ENCODE peak calls at places on chromosomes 5 and 9, in seven cellular contexts. One of them, this sample, is unnamed.

GRCh38 chr9:29118555-29118954 is 1545.3 kb upstream of the C9orf72 start:
- DNase-seq in HepG2: no peak
- DNase-seq in aorta: peak; percentile 35
- DNase-seq in heart right ventricle: no peak
- DNase-seq in fibroblast of mammary gland: no peak
- DNase-seq in suprapubic skin: no peak
- DNase-seq in psoas muscle: peak; percentile 48
- DNase-seq in this sample: no peak

GRCh38 chr5:149387081-149387611 is 8.1 kb upstream of the IL17B start:
- DNase-seq in suprapubic skin: no peak
- DNase-seq in psoas muscle: no peak
- DNase-seq in heart right ventricle: no peak
- DNase-seq in HepG2: no peak
- DNase-seq in aorta: peak; percentile 76
- DNase-seq in fibroblast of mammary gland: peak; percentile 88
- DNase-seq in this sample: no peak

GRCh38 chr5:58666598-58667595 is 84.0 kb downstream of the RAB3C start:
- DNase-seq in fibroblast of mammary gland: peak; percentile 46
- DNase-seq in HepG2: no peak
- DNase-seq in heart right ventricle: no peak
- DNase-seq in suprapubic skin: no peak
- DNase-seq in aorta: no peak
- DNase-seq in psoas muscle: no peak
- DNase-seq in this sample: no peak

GRCh38 chr5:176167800-176168199 is 70.4 kb upstream of the SIMC1 start:
- DNase-seq in psoas muscle: no peak
- DNase-seq in aorta: no peak
- DNase-seq in fibroblast of mammary gland: peak; percentile 40
- DNase-seq in HepG2: no peak
- DNase-seq in heart right ventricle: no peak
- DNase-seq in suprapubic skin: no peak
- DNase-seq in this sample: no peak

GRCh38 chr9:107358867-107359440 is 75.9 kb downstream of the RAD23B start:
- DNase-seq in HepG2: no peak
- DNase-seq in suprapubic skin: no peak
- DNase-seq in heart right ventricle: no peak
- DNase-seq in psoas muscle: no peak
- DNase-seq in fibroblast of mammary gland: no peak
- DNase-seq in aorta: no peak
- DNase-seq in this sample: no peak

GRCh38 chr5:69502375-69503143 is 10.0 kb downstream of the OCLN start:
- DNase-seq in aorta: no peak
- DNase-seq in fibroblast of mammary gland: peak; percentile 94
- DNase-seq in psoas muscle: no peak
- DNase-seq in HepG2: peak; percentile 46
- DNase-seq in heart right ventricle: no peak
- DNase-seq in suprapubic skin: no peak
- DNase-seq in this sample: no peak

GRCh38 chr9:98380065-98380681 is 124.7 kb upstream of the TBC1D2 start:
- DNase-seq in suprapubic skin: peak; percentile 11
- DNase-seq in heart right ventricle: no peak
- DNase-seq in aorta: no peak
- DNase-seq in psoas muscle: no peak
- DNase-seq in fibroblast of mammary gland: peak; percentile 50
- DNase-seq in HepG2: no peak
- DNase-seq in this sample: no peak

GRCh38 chr5:170861855-170862766 is at the start of gene RANBP17:
- DNase-seq in heart right ventricle: peak; percentile 35
- DNase-seq in fibroblast of mammary gland: peak; percentile 62
- DNase-seq in suprapubic skin: peak; percentile 60
- DNase-seq in psoas muscle: peak; percentile 55
- DNase-seq in aorta: peak; percentile 84
- DNase-seq in HepG2: no peak
- DNase-seq in this sample: no peak

GRCh38 chr9:79477955-79478751 is 93.6 kb upstream of the TLE4 start:
- DNase-seq in heart right ventricle: peak; percentile 8
- DNase-seq in fibroblast of mammary gland: no peak
- DNase-seq in HepG2: peak; percentile 5
- DNase-seq in psoas muscle: no peak
- DNase-seq in suprapubic skin: no peak
- DNase-seq in aorta: no peak
- DNase-seq in this sample: no peak

GRCh38 chr5:83518676-83519075 is 47.1 kb downstream of the VCAN start:
- DNase-seq in heart right ventricle: no peak
- DNase-seq in aorta: no peak
- DNase-seq in HepG2: no peak
- DNase-seq in fibroblast of mammary gland: peak; percentile 34
- DNase-seq in psoas muscle: no peak
- DNase-seq in suprapubic skin: no peak
- DNase-seq in this sample: no peak

GRCh38 chr5:74595143-74595915 is 45.2 kb downstream of the ENC1 start:
- DNase-seq in HepG2: peak; percentile 87
- DNase-seq in psoas muscle: no peak
- DNase-seq in fibroblast of mammary gland: no peak
- DNase-seq in heart right ventricle: peak; percentile 15
- DNase-seq in aorta: no peak
- DNase-seq in suprapubic skin: no peak
- DNase-seq in this sample: no peak

GRCh38 chr5:6349387-6349786 is 29.0 kb downstream of the MED10 start:
- DNase-seq in fibroblast of mammary gland: no peak
- DNase-seq in psoas muscle: no peak
- DNase-seq in heart right ventricle: no peak
- DNase-seq in HepG2: no peak
- DNase-seq in aorta: no peak
- DNase-seq in suprapubic skin: no peak
- DNase-seq in this sample: no peak

DNA sequence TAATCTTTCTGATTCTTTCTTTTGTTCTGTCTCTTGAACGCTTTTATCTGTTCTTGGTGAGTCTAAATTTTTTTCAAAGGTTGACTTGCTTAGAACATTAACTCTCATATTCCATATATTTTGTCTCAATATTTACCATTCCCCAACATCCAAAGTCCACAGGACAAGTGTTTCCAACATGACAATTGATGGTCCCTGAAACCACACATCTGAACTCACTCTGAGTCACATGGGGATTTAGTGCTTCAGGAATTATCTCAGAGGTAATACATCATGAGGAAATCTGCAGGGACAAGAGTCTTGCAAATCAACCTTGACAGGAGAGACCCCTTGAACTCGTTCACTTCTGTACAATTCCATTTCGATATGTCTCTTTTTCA is 119.7 kb upstream of the ABCA1 start:
- DNase-seq in fibroblast of mammary gland: peak; percentile 29
- DNase-seq in heart right ventricle: no peak
- DNase-seq in HepG2: peak; percentile 77
- DNase-seq in suprapubic skin: no peak
- DNase-seq in aorta: no peak
- DNase-seq in psoas muscle: no peak
- DNase-seq in this sample: no peak
- H3K4me3 ChIP-seq in fibroblast of mammary gland: no peak overlapping the region
- H3K4me3 ChIP-seq in heart right ventricle: no peak overlapping the region
- H3K4me3 ChIP-seq in HepG2: no peak overlapping the region
- H3K4me3 ChIP-seq in suprapubic skin: no peak overlapping the region
- H3K4me3 ChIP-seq in aorta: no peak overlapping the region
- H3K4me3 ChIP-seq in psoas muscle: no peak overlapping the region
- H3K4me3 ChIP-seq in this sample: no peak overlapping the region

GRCh38 chr9:137226338-137227056 is 805 bp upstream of the RNF224 start:
- DNase-seq in heart right ventricle: no peak
- DNase-seq in fibroblast of mammary gland: no peak
- DNase-seq in suprapubic skin: no peak
- DNase-seq in aorta: no peak
- DNase-seq in psoas muscle: no peak
- DNase-seq in HepG2: no peak
- DNase-seq in this sample: no peak
- H3K4me3 ChIP-seq in heart right ventricle: no peak overlapping the region
- H3K4me3 ChIP-seq in fibroblast of mammary gland: no peak overlapping the region
- H3K4me3 ChIP-seq in suprapubic skin: no peak overlapping the region
- H3K4me3 ChIP-seq in aorta: no peak overlapping the region
- H3K4me3 ChIP-seq in psoas muscle: no peak overlapping the region
- H3K4me3 ChIP-seq in HepG2: no peak overlapping the region
- H3K4me3 ChIP-seq in this sample: no peak overlapping the region

GRCh38 chr5:56900395-56900794 is 9.0 kb upstream of the SETD9 start:
- DNase-seq in aorta: no peak
- DNase-seq in fibroblast of mammary gland: peak; percentile 46
- DNase-seq in psoas muscle: no peak
- DNase-seq in HepG2: no peak
- DNase-seq in heart right ventricle: no peak
- DNase-seq in suprapubic skin: no peak
- DNase-seq in this sample: no peak
- H3K4me3 ChIP-seq in aorta: no peak overlapping the region
- H3K4me3 ChIP-seq in fibroblast of mammary gland: no peak overlapping the region
- H3K4me3 ChIP-seq in psoas muscle: no peak overlapping the region
- H3K4me3 ChIP-seq in HepG2: no peak overlapping the region
- H3K4me3 ChIP-seq in heart right ventricle: no peak overlapping the region
- H3K4me3 ChIP-seq in suprapubic skin: no peak overlapping the region
- H3K4me3 ChIP-seq in this sample: no peak overlapping the region

GRCh38 chr5:179345429-179346321 is at the start of gene ADAMTS2:
- DNase-seq in suprapubic skin: no peak
- DNase-seq in heart right ventricle: peak; percentile 43
- DNase-seq in psoas muscle: peak; percentile 82
- DNase-seq in aorta: peak; percentile 92
- DNase-seq in fibroblast of mammary gland: peak; percentile 61
- DNase-seq in HepG2: no peak
- DNase-seq in this sample: peak; percentile 94

GRCh38 chr5:179346401-179346800 is 1.1 kb upstream of the ADAMTS2 start:
- DNase-seq in HepG2: no peak
- DNase-seq in aorta: peak; percentile 71
- DNase-seq in psoas muscle: no peak
- DNase-seq in suprapubic skin: no peak
- DNase-seq in heart right ventricle: no peak
- DNase-seq in fibroblast of mammary gland: no peak
- DNase-seq in this sample: no peak

GRCh38 chr5:179343902-179344300 is 1.4 kb downstream of the ADAMTS2 start:
- DNase-seq in aorta: no peak
- DNase-seq in heart right ventricle: no peak
- DNase-seq in suprapubic skin: no peak
- DNase-seq in fibroblast of mammary gland: peak; percentile 58
- DNase-seq in HepG2: no peak
- DNase-seq in psoas muscle: no peak
- DNase-seq in this sample: no peak

GRCh38 chr5:179344301-179345178 is 721 bp downstream of the ADAMTS2 start:
- DNase-seq in psoas muscle: no peak
- DNase-seq in aorta: peak; percentile 82
- DNase-seq in heart right ventricle: no peak
- DNase-seq in suprapubic skin: no peak
- DNase-seq in fibroblast of mammary gland: peak; percentile 31
- DNase-seq in HepG2: no peak
- DNase-seq in this sample: no peak

GRCh38 chr5:179345179-179345428 is 157 bp downstream of the ADAMTS2 start:
- DNase-seq in HepG2: no peak
- DNase-seq in psoas muscle: no peak
- DNase-seq in aorta: no peak
- DNase-seq in fibroblast of mammary gland: no peak
- DNase-seq in suprapubic skin: no peak
- DNase-seq in heart right ventricle: no peak
- DNase-seq in this sample: no peak
- H3K4me3 ChIP-seq in HepG2: no peak overlapping the region
- H3K4me3 ChIP-seq in psoas muscle: peak overlapping the region; percentile 73
- H3K4me3 ChIP-seq in aorta: peak overlapping the region; percentile 76
- H3K4me3 ChIP-seq in fibroblast of mammary gland: peak overlapping the region; percentile 81
- H3K4me3 ChIP-seq in suprapubic skin: peak overlapping the region; percentile 74
- H3K4me3 ChIP-seq in heart right ventricle: peak overlapping the region; percentile 59
- H3K4me3 ChIP-seq in this sample: peak overlapping the region; percentile 49

DNA sequence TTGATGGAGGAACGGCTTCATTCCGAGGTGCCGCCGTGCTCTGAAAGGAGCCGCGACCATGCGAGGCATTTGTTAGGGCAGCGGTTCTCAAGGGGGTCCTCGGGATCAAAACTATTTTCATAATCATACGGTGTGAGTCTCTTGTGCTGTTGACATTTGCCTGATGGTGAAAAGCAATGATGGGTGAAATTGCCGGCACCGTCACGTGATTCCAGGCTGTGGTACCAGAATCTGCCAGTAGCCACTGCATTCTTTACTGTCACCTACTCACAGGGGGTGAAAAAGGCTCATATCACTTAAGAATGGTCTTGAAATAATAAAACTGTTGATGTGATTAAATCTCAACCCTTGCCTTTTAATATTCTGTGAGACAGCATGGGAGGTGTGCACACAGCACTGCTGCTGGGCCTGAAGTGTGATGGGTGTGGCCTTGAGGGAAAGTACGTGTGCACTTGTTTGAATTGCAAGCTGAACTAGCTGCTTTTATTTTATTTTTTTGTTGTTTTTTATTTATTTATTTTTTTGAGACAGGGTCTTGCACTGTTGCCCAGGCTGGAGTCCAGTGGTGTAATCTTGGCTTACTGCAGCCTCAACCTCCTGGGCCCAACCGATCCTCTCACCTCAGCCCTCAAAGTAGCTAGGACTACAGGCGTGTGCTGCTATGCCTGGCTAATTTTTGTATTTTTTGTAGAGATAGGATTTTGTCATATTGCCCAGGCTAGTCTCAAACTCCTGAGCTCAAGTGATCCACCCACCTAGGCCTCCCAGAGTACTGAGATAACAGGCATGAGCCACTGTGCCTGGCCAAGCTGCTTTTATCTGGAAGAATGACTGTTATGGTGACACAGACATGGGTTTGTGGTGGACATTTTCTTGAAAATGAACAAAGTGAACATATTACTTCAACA is 58.8 kb downstream of the GPR107 start:
- DNase-seq in heart right ventricle: no peak
- DNase-seq in HepG2: no peak
- DNase-seq in psoas muscle: no peak
- DNase-seq in aorta: peak; percentile 24
- DNase-seq in suprapubic skin: no peak
- DNase-seq in fibroblast of mammary gland: no peak
- DNase-seq in this sample: no peak
- H3K4me3 ChIP-seq in heart right ventricle: no peak overlapping the region
- H3K4me3 ChIP-seq in HepG2: no peak overlapping the region
- H3K4me3 ChIP-seq in psoas muscle: no peak overlapping the region
- H3K4me3 ChIP-seq in aorta: no peak overlapping the region
- H3K4me3 ChIP-seq in suprapubic skin: no peak overlapping the region
- H3K4me3 ChIP-seq in fibroblast of mammary gland: no peak overlapping the region
- H3K4me3 ChIP-seq in this sample: no peak overlapping the region